ENCODE peak calls at places on chromosomes 5 and 9, in nine cellular contexts. One of them, this sample, is unnamed.

GRCh38 chr9:127875306-127875966 is 2.0 kb downstream of the AK1 start:
- DNase-seq in dorsolateral prefrontal cortex: no peak
- DNase-seq in PC-3: no peak
- DNase-seq in NB4: no peak
- DNase-seq in tibial nerve: no peak
- DNase-seq in transverse colon: no peak
- DNase-seq in adrenal gland: no peak
- DNase-seq in sigmoid colon: peak; percentile 66
- DNase-seq in AG09309: no peak
- DNase-seq in this sample: no peak

GRCh38 chr5:40405230-40405629 is 274.5 kb upstream of the PTGER4 start:
- DNase-seq in NB4: peak; percentile 81
- DNase-seq in transverse colon: no peak
- DNase-seq in dorsolateral prefrontal cortex: no peak
- DNase-seq in AG09309: no peak
- DNase-seq in sigmoid colon: no peak
- DNase-seq in PC-3: peak; percentile 68
- DNase-seq in adrenal gland: no peak
- DNase-seq in tibial nerve: no peak
- DNase-seq in this sample: no peak

GRCh38 chr9:8095531-8096223 is 296.1 kb upstream of the DMAC1 start:
- DNase-seq in adrenal gland: no peak
- DNase-seq in tibial nerve: no peak
- DNase-seq in sigmoid colon: no peak
- DNase-seq in transverse colon: no peak
- DNase-seq in NB4: no peak
- DNase-seq in PC-3: no peak
- DNase-seq in AG09309: no peak
- DNase-seq in dorsolateral prefrontal cortex: no peak
- DNase-seq in this sample: no peak

GRCh38 chr5:108461628-108462367 is 79.9 kb upstream of the FBXL17 start:
- DNase-seq in adrenal gland: no peak
- DNase-seq in dorsolateral prefrontal cortex: no peak
- DNase-seq in sigmoid colon: no peak
- DNase-seq in AG09309: peak; percentile 35
- DNase-seq in transverse colon: no peak
- DNase-seq in tibial nerve: no peak
- DNase-seq in PC-3: peak; percentile 52
- DNase-seq in NB4: peak; percentile 17
- DNase-seq in this sample: no peak

GRCh38 chr9:77000330-77000729 is 19.1 kb upstream of the FOXB2 start:
- DNase-seq in PC-3: no peak
- DNase-seq in AG09309: no peak
- DNase-seq in sigmoid colon: no peak
- DNase-seq in transverse colon: no peak
- DNase-seq in NB4: no peak
- DNase-seq in adrenal gland: no peak
- DNase-seq in tibial nerve: no peak
- DNase-seq in dorsolateral prefrontal cortex: no peak
- DNase-seq in this sample: no peak

GRCh38 chr5:75185763-75186162 is 50.9 kb downstream of the ANKRD31 start:
- DNase-seq in sigmoid colon: no peak
- DNase-seq in transverse colon: no peak
- DNase-seq in adrenal gland: no peak
- DNase-seq in dorsolateral prefrontal cortex: no peak
- DNase-seq in AG09309: no peak
- DNase-seq in PC-3: peak; percentile 1
- DNase-seq in tibial nerve: no peak
- DNase-seq in NB4: no peak
- DNase-seq in this sample: no peak

GRCh38 chr5:126104951-126105350 is 318.3 kb upstream of the GRAMD2B start:
- DNase-seq in dorsolateral prefrontal cortex: no peak
- DNase-seq in AG09309: no peak
- DNase-seq in NB4: no peak
- DNase-seq in transverse colon: no peak
- DNase-seq in adrenal gland: no peak
- DNase-seq in sigmoid colon: no peak
- DNase-seq in PC-3: no peak
- DNase-seq in tibial nerve: no peak
- DNase-seq in this sample: no peak

GRCh38 chr9:117722108-117722761 is 18.0 kb downstream of the TLR4 start:
- DNase-seq in AG09309: no peak
- DNase-seq in adrenal gland: no peak
- DNase-seq in transverse colon: no peak
- DNase-seq in tibial nerve: no peak
- DNase-seq in dorsolateral prefrontal cortex: no peak
- DNase-seq in PC-3: no peak
- DNase-seq in sigmoid colon: no peak
- DNase-seq in NB4: no peak
- DNase-seq in this sample: no peak

GRCh38 chr5:96651948-96652753 is 10.0 kb upstream of the CAST start:
- DNase-seq in NB4: peak; percentile 13
- DNase-seq in dorsolateral prefrontal cortex: no peak
- DNase-seq in AG09309: no peak
- DNase-seq in sigmoid colon: no peak
- DNase-seq in tibial nerve: no peak
- DNase-seq in PC-3: no peak
- DNase-seq in transverse colon: no peak
- DNase-seq in adrenal gland: no peak
- DNase-seq in this sample: no peak

GRCh38 chr9:120477534-120478001 is 102.4 kb downstream of the CDK5RAP2 start:
- DNase-seq in tibial nerve: peak; percentile 33
- DNase-seq in AG09309: peak; percentile 78
- DNase-seq in NB4: peak; percentile 49
- DNase-seq in adrenal gland: peak; percentile 75
- DNase-seq in dorsolateral prefrontal cortex: peak; percentile 59
- DNase-seq in transverse colon: peak; percentile 53
- DNase-seq in PC-3: peak; percentile 63
- DNase-seq in sigmoid colon: peak; percentile 68
- DNase-seq in this sample: peak; percentile 46

GRCh38 chr9:130336885-130337284 is 71.3 kb downstream of the HMCN2 start:
- DNase-seq in AG09309: no peak
- DNase-seq in tibial nerve: no peak
- DNase-seq in dorsolateral prefrontal cortex: no peak
- DNase-seq in adrenal gland: no peak
- DNase-seq in PC-3: no peak
- DNase-seq in NB4: no peak
- DNase-seq in transverse colon: no peak
- DNase-seq in sigmoid colon: no peak
- DNase-seq in this sample: no peak

GRCh38 chr5:40958811-40959210 is 49.5 kb downstream of the C7 start:
- DNase-seq in adrenal gland: no peak
- DNase-seq in tibial nerve: no peak
- DNase-seq in dorsolateral prefrontal cortex: no peak
- DNase-seq in AG09309: no peak
- DNase-seq in sigmoid colon: no peak
- DNase-seq in PC-3: peak; percentile 15
- DNase-seq in NB4: no peak
- DNase-seq in transverse colon: no peak
- DNase-seq in this sample: no peak

GRCh38 chr9:73093740-73094379 is 57.8 kb upstream of the ANXA1 start:
- DNase-seq in AG09309: no peak
- DNase-seq in adrenal gland: no peak
- DNase-seq in dorsolateral prefrontal cortex: no peak
- DNase-seq in PC-3: no peak
- DNase-seq in NB4: no peak
- DNase-seq in transverse colon: no peak
- DNase-seq in sigmoid colon: no peak
- DNase-seq in tibial nerve: no peak
- DNase-seq in this sample: no peak
- H3K4me3 ChIP-seq in AG09309: no peak overlapping the region
- H3K4me3 ChIP-seq in adrenal gland: no peak overlapping the region
- H3K4me3 ChIP-seq in dorsolateral prefrontal cortex: no peak overlapping the region
- H3K4me3 ChIP-seq in PC-3: peak overlapping the region; percentile 27
- H3K4me3 ChIP-seq in NB4: no peak overlapping the region
- H3K4me3 ChIP-seq in transverse colon: no peak overlapping the region
- H3K4me3 ChIP-seq in sigmoid colon: peak overlapping the region; percentile 26
- H3K4me3 ChIP-seq in tibial nerve: no peak overlapping the region
- H3K4me3 ChIP-seq in this sample: peak overlapping the region; percentile 33

DNA sequence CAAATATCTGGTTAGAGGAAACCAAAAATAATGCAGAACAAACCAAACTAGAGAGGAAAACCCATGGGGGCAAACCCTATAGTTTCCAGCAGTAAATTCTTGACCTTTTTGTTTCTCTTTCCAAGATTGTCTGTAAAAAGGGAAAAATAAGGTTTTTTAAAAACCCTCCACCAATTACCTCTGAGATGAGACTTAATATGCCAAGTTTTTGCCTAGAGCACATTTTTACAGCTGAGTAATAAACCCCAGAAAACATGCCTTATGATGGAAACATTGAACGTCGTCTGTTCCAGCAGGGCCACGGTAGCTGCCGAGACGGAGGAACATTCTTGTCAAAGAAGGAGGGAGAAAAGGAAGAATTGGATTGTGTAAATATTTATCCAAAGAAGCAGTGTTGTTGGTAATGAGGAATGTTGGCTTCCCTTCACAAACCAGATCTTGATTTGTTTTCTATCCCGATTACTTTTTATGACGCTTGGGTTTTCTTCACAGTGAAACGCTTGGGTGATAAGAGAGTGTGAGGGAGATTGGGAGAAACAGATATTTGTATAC is 17.3 kb upstream of the MSX2 start:
- DNase-seq in dorsolateral prefrontal cortex: no peak
- DNase-seq in PC-3: no peak
- DNase-seq in adrenal gland: no peak
- DNase-seq in sigmoid colon: peak; percentile 10
- DNase-seq in transverse colon: no peak
- DNase-seq in NB4: no peak
- DNase-seq in tibial nerve: no peak
- DNase-seq in AG09309: no peak
- DNase-seq in this sample: no peak
- TF ChIP-seq CTCF in dorsolateral prefrontal cortex: no peak
- TF ChIP-seq CTCF in PC-3: no peak
- TF ChIP-seq CTCF in adrenal gland: no peak
- TF ChIP-seq CTCF in sigmoid colon: no peak
- TF ChIP-seq CTCF in transverse colon: no peak
- TF ChIP-seq CTCF in NB4: no peak
- TF ChIP-seq CTCF in tibial nerve: no peak
- TF ChIP-seq CTCF in AG09309: no peak
- TF ChIP-seq CTCF in this sample: no peak

DNA sequence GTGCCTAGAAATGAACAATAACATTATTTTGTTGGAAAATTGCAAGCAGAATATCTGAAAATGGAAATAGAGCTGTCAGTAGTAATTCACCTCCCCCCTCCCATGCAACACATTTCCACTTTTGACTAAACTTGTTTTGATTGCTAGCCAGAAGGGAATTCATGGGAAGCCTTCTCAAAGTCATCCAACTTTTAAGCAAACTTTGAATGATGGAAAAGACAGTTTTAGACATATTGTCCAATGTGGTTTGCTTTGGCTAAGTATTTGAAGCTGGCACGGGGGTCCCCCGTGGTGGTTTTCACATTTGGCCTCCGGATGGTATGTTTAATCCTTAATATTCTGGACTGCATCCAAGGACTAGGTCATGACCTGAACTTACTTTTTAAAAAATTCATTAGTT is 7.5 kb downstream of the NR2F1 start:
- DNase-seq in NB4: no peak
- DNase-seq in adrenal gland: no peak
- DNase-seq in sigmoid colon: no peak
- DNase-seq in transverse colon: no peak
- DNase-seq in dorsolateral prefrontal cortex: no peak
- DNase-seq in AG09309: no peak
- DNase-seq in tibial nerve: no peak
- DNase-seq in PC-3: no peak
- DNase-seq in this sample: no peak
- H3K4me3 ChIP-seq in NB4: no peak overlapping the region
- H3K4me3 ChIP-seq in adrenal gland: no peak overlapping the region
- H3K4me3 ChIP-seq in sigmoid colon: no peak overlapping the region
- H3K4me3 ChIP-seq in transverse colon: no peak overlapping the region
- H3K4me3 ChIP-seq in dorsolateral prefrontal cortex: no peak overlapping the region
- H3K4me3 ChIP-seq in AG09309: no peak overlapping the region
- H3K4me3 ChIP-seq in tibial nerve: no peak overlapping the region
- H3K4me3 ChIP-seq in PC-3: no peak overlapping the region
- H3K4me3 ChIP-seq in this sample: no peak overlapping the region

GRCh38 chr5:25362799-25363198 is 718.0 kb upstream of the CDH10 start:
- DNase-seq in sigmoid colon: no peak
- DNase-seq in transverse colon: no peak
- DNase-seq in AG09309: no peak
- DNase-seq in adrenal gland: no peak
- DNase-seq in tibial nerve: no peak
- DNase-seq in PC-3: peak; percentile 64
- DNase-seq in NB4: no peak
- DNase-seq in dorsolateral prefrontal cortex: no peak
- DNase-seq in this sample: no peak
- TF ChIP-seq CTCF in sigmoid colon: no peak
- TF ChIP-seq CTCF in transverse colon: no peak
- TF ChIP-seq CTCF in AG09309: no peak
- TF ChIP-seq CTCF in adrenal gland: no peak
- TF ChIP-seq CTCF in tibial nerve: no peak
- TF ChIP-seq CTCF in PC-3: no peak
- TF ChIP-seq CTCF in NB4: no peak
- TF ChIP-seq CTCF in dorsolateral prefrontal cortex: no peak
- TF ChIP-seq CTCF in this sample: no peak

GRCh38 chr5:58060971-58061370 is 398.9 kb downstream of the PLK2 start:
- DNase-seq in AG09309: no peak
- DNase-seq in tibial nerve: no peak
- DNase-seq in NB4: no peak
- DNase-seq in transverse colon: no peak
- DNase-seq in sigmoid colon: no peak
- DNase-seq in adrenal gland: no peak
- DNase-seq in PC-3: no peak
- DNase-seq in dorsolateral prefrontal cortex: no peak
- DNase-seq in this sample: no peak
- H3K4me3 ChIP-seq in AG09309: no peak overlapping the region
- H3K4me3 ChIP-seq in tibial nerve: no peak overlapping the region
- H3K4me3 ChIP-seq in NB4: no peak overlapping the region
- H3K4me3 ChIP-seq in transverse colon: no peak overlapping the region
- H3K4me3 ChIP-seq in sigmoid colon: no peak overlapping the region
- H3K4me3 ChIP-seq in adrenal gland: no peak overlapping the region
- H3K4me3 ChIP-seq in PC-3: no peak overlapping the region
- H3K4me3 ChIP-seq in dorsolateral prefrontal cortex: no peak overlapping the region
- H3K4me3 ChIP-seq in this sample: no peak overlapping the region

GRCh38 chr5:6660704-6661103 is 27.5 kb downstream of the SRD5A1 start:
- DNase-seq in transverse colon: no peak
- DNase-seq in tibial nerve: no peak
- DNase-seq in adrenal gland: no peak
- DNase-seq in PC-3: no peak
- DNase-seq in sigmoid colon: no peak
- DNase-seq in AG09309: no peak
- DNase-seq in dorsolateral prefrontal cortex: no peak
- DNase-seq in NB4: no peak
- DNase-seq in this sample: no peak
- TF ChIP-seq CTCF in transverse colon: no peak
- TF ChIP-seq CTCF in tibial nerve: no peak
- TF ChIP-seq CTCF in adrenal gland: no peak
- TF ChIP-seq CTCF in PC-3: no peak
- TF ChIP-seq CTCF in sigmoid colon: no peak
- TF ChIP-seq CTCF in AG09309: no peak
- TF ChIP-seq CTCF in dorsolateral prefrontal cortex: no peak
- TF ChIP-seq CTCF in NB4: no peak
- TF ChIP-seq CTCF in this sample: no peak

DNA sequence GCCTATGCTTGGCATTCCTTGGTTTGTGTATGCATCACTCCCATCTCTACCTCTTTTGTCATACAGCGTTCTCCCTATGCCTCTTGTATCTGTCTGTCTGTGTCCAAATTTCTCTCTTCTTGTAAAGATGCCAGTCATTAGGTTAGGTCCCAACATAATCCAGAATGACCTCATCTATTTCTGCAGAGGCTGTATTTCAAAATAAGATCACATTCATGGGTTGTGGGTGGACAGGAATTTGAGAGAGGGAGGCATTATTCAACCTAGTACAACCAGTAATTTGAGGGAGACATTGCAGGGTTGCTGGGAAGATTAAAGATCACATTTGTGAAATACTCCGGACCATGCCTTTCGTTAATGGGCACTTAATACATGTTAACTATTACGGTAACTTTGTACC is 155.0 kb downstream of the MAN2A1 start:
- DNase-seq in NB4: no peak
- DNase-seq in AG09309: no peak
- DNase-seq in PC-3: peak; percentile 22
- DNase-seq in tibial nerve: no peak
- DNase-seq in dorsolateral prefrontal cortex: no peak
- DNase-seq in transverse colon: no peak
- DNase-seq in adrenal gland: no peak
- DNase-seq in sigmoid colon: no peak
- DNase-seq in this sample: no peak
- H3K4me3 ChIP-seq in NB4: no peak overlapping the region
- H3K4me3 ChIP-seq in AG09309: no peak overlapping the region
- H3K4me3 ChIP-seq in PC-3: no peak overlapping the region
- H3K4me3 ChIP-seq in tibial nerve: no peak overlapping the region
- H3K4me3 ChIP-seq in dorsolateral prefrontal cortex: no peak overlapping the region
- H3K4me3 ChIP-seq in transverse colon: no peak overlapping the region
- H3K4me3 ChIP-seq in adrenal gland: no peak overlapping the region
- H3K4me3 ChIP-seq in sigmoid colon: no peak overlapping the region
- H3K4me3 ChIP-seq in this sample: no peak overlapping the region